ENCODE peak calls at places on chromosomes 1 and 21, in four cellular contexts. P is K562, T is H1, Z is HepG2. Q is an unnamed sample.
A peak's percentile ranks its signal among the peaks of the same experiment; 100 is the strongest.

GRCh38 chr1:162010175-162010506 is 13.5 kb downstream of the OLFML2B start:
- DNase-seq in P (no peak), T (no peak), Z (no peak), Q (no peak)

GRCh38 chr1:247857986-247858356 is 984 bp downstream of the TRIM58 start:
- DNase-seq in P (no peak), T (no peak), Z (no peak), Q (no peak)

GRCh38 chr1:118912574-118912973 is 75.6 kb downstream of the TBX15 start:
- DNase-seq in P (no peak), T (no peak), Z (no peak), Q (no peak)

GRCh38 chr1:155175927-155176371 is 2.3 kb downstream of the TRIM46 start:
- DNase-seq in P (no peak), T (no peak), Z (no peak), Q (peak; percentile 52)

GRCh38 chr21:33976082-33976979 is 60.7 kb upstream of the ATP5PO start:
- DNase-seq in P (peak; percentile 87), T (no peak), Z (peak; percentile 65), Q (peak; percentile 15)

GRCh38 chr1:227131193-227131592 is 187.1 kb downstream of the CDC42BPA start:
- DNase-seq in P (peak; percentile 21), T (no peak), Z (peak; percentile 30), Q (peak; percentile 48)

GRCh38 chr1:46522184-46522968 is 29.1 kb downstream of the KNCN start:
- DNase-seq in P (peak; percentile 95), T (no peak), Z (no peak), Q (peak; percentile 53)

GRCh38 chr1:28031173-28031572 is 57.2 kb downstream of the EYA3 start:
- DNase-seq in P (no peak), T (no peak), Z (no peak), Q (peak; percentile 1)

GRCh38 chr1:192005976-192006375 is 152.3 kb upstream of the RGS18 start:
- DNase-seq in P (no peak), T (no peak), Z (no peak), Q (no peak)

GRCh38 chr1:59070607-59071006 is 226.3 kb upstream of the FGGY start:
- DNase-seq in P (no peak), T (no peak), Z (peak; percentile 44), Q (no peak)

GRCh38 chr1:30258876-30259275 is 464.5 kb downstream of the MATN1 start:
- DNase-seq in P (no peak), T (no peak), Z (no peak), Q (no peak)
- TF ChIP-seq RNF2 in P (no peak), T (no peak), Z (no peak), Q (no peak)

GRCh38 chr1:223519116-223519515 is 125.9 kb downstream of the CCDC185 start:
- DNase-seq in P (no peak), T (no peak), Z (no peak), Q (no peak)
- TF ChIP-seq RNF2 in P (no peak), T (no peak), Z (no peak), Q (no peak)

GRCh38 chr1:68653882-68654281 is 157.0 kb upstream of the DEPDC1 start:
- DNase-seq in P (no peak), T (no peak), Z (no peak), Q (no peak)

GRCh38 chr1:68651115-68651514 is 154.2 kb upstream of the DEPDC1 start:
- DNase-seq in P (no peak), T (no peak), Z (no peak), Q (no peak)
- TF ChIP-seq RNF2 in P (no peak), T (no peak), Z (no peak), Q (no peak)

DNA sequence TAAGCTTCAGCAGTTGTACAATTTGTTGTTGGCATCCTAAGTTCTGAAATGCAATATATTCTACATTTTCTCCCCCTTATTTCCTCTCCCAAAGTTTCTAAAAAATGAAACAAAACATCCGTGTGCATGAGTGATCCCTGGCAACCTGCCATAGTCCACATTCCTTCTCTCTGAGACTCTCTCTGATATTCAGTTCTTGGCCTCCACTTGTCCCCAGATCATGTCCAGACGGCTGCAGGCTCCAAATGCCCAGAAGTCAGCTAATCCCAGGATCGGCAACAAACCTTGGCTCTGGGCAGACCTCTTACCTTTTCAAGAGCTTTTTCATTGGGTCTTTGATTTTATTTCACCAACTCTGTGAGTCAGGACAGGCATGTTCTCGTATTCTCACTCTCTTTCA is 187.8 kb downstream of the ETS2 start:
- DNase-seq in P (no peak), T (no peak), Z (peak; percentile 41), Q (peak; percentile 15)
- TF ChIP-seq RNF2 in P (no peak), T (no peak), Z (no peak), Q (no peak)

DNA sequence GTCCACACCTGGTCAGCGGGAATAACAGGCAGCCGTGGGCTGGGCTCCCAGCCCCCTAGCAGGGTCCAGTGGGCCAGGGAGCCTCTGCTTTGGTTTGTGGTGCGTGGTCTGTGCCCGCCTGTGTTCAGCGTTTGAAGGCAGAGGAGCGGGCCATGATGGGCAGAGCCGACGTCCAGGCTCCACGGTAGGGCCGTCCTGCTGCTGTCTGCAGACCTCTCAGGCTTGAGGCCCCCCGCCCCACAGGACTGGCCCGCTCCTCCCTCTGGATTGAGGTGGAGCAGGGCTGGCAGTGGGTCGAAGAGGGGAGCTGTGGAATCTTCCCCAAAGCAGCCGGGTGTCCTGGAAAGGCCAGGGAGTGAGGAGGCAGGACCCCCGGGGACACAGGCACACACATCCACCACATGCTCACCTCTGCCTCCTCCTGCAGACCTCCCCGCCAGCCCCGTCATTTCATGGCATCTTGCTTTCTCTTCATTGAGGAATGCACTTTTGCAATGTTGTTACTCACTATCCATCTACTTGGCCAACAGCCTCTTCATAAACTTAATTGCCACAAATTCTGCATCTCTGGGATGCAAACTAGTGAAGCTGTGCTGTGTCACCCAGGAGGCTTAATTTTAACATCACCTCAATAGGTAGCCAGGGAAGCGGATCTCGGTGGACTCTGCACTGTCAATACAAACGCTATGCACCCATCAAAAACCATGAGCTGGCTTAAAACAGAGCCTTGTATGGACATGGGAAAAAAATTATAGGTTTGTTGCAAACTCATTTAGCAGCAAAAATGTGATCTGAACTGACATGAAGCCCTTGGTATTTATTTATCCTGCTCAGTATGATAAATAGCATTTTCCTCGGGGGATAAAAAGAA is 85.9 kb downstream of the PDE9A start:
- DNase-seq in P (no peak), T (no peak), Z (peak; percentile 81), Q (no peak)
- TF ChIP-seq RNF2 in P (no peak), T (no peak), Z (no peak), Q (no peak)

DNA sequence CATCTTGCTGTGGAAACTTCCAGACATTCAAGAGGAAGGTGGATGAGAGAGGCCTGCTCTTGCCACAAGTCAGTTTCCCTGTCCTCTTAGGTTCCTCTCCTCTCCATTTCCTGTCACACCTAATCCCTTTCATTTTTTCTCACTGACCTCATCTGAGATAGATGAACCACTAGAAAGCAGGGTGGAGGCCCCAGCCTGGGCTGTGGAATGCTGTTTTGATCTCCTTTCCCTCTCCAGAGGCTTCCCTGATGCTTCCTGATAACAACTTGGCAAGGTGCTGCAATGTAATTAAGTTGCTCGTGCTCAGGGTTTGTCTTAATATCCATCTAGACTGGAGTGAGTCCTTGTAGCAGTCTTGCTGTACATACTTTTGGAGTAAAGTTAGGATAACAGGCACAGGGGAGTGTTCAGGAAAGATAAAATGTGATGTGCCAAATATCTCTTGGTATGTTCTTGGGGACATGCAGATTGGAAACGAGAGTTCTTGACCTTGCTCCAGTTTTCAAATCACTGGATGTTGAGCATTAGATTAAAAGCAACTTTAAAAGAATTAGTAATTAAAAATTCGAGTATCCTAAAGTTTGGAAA is 11.2 kb downstream of the LRRC42 start:
- DNase-seq in P (peak; percentile 40), T (no peak), Z (peak; percentile 80), Q (peak; percentile 35)
- TF ChIP-seq RNF2 in P (no peak), T (no peak), Z (no peak), Q (no peak)

GRCh38 chr1:108830119-108831008 is 26.5 kb downstream of the AKNAD1 start:
- DNase-seq in P (peak; percentile 74), T (no peak), Z (peak; percentile 8), Q (peak; percentile 83)
- TF ChIP-seq RNF2 in P (no peak), T (no peak), Z (no peak), Q (no peak)

GRCh38 chr1:174726167-174726879 is 273.4 kb upstream of the CACYBP start:
- DNase-seq in P (no peak), T (no peak), Z (peak; percentile 39), Q (peak; percentile 35)
- TF ChIP-seq RNF2 in P (no peak), T (no peak), Z (no peak), Q (no peak)

GRCh38 chr1:20282544-20282943 is 8.1 kb upstream of the VWA5B1 start:
- DNase-seq in P (no peak), T (no peak), Z (no peak), Q (no peak)
- TF ChIP-seq RNF2 in P (no peak), T (no peak), Z (no peak), Q (no peak)

Q was measured in A549.